ENCODE peak calls at places on chromosome 7, in ten cellular contexts. One of them, this sample, is unnamed.

GRCh38 chr7:22452142-22452763 is 47.7 kb downstream of the STEAP1B start:
- DNase-seq in PC-9: peak; percentile 56
- DNase-seq in neuronal stem cell: peak; percentile 48
- DNase-seq in CD8-positive, alpha-beta memory T cell: no peak
- DNase-seq in SJSA1: peak; percentile 21
- DNase-seq in thoracic aorta: no peak
- DNase-seq in ascending aorta: no peak
- DNase-seq in PC-3: peak; percentile 73
- DNase-seq in pancreas: peak; percentile 58
- DNase-seq in sigmoid colon: no peak
- DNase-seq in this sample: no peak

GRCh38 chr7:55086413-55087201 is 67.8 kb downstream of the EGFR start:
- DNase-seq in PC-9: peak; percentile 87
- DNase-seq in neuronal stem cell: no peak
- DNase-seq in CD8-positive, alpha-beta memory T cell: no peak
- DNase-seq in SJSA1: peak; percentile 91
- DNase-seq in thoracic aorta: no peak
- DNase-seq in ascending aorta: no peak
- DNase-seq in PC-3: peak; percentile 78
- DNase-seq in pancreas: peak; percentile 37
- DNase-seq in sigmoid colon: no peak
- DNase-seq in this sample: no peak

GRCh38 chr7:97971120-97971989 is 18.6 kb downstream of the OCM2 start:
- DNase-seq in PC-9: no peak
- DNase-seq in neuronal stem cell: no peak
- DNase-seq in CD8-positive, alpha-beta memory T cell: no peak
- DNase-seq in SJSA1: peak; percentile 31
- DNase-seq in thoracic aorta: no peak
- DNase-seq in ascending aorta: no peak
- DNase-seq in PC-3: peak; percentile 19
- DNase-seq in pancreas: peak; percentile 26
- DNase-seq in sigmoid colon: no peak
- DNase-seq in this sample: no peak

GRCh38 chr7:23065974-23066373 is 39.6 kb upstream of the KLHL7 start:
- DNase-seq in PC-9: no peak
- DNase-seq in neuronal stem cell: no peak
- DNase-seq in CD8-positive, alpha-beta memory T cell: no peak
- DNase-seq in SJSA1: no peak
- DNase-seq in thoracic aorta: no peak
- DNase-seq in ascending aorta: no peak
- DNase-seq in PC-3: no peak
- DNase-seq in pancreas: no peak
- DNase-seq in sigmoid colon: no peak
- DNase-seq in this sample: no peak

GRCh38 chr7:120725376-120726039 is 132.4 kb downstream of the TSPAN12 start:
- DNase-seq in PC-9: no peak
- DNase-seq in neuronal stem cell: no peak
- DNase-seq in CD8-positive, alpha-beta memory T cell: no peak
- DNase-seq in SJSA1: peak; percentile 6
- DNase-seq in thoracic aorta: no peak
- DNase-seq in ascending aorta: no peak
- DNase-seq in PC-3: peak; percentile 64
- DNase-seq in pancreas: no peak
- DNase-seq in sigmoid colon: no peak
- DNase-seq in this sample: no peak

GRCh38 chr7:38463277-38464224 is 167.6 kb downstream of the AMPH start:
- DNase-seq in PC-9: no peak
- DNase-seq in neuronal stem cell: no peak
- DNase-seq in CD8-positive, alpha-beta memory T cell: peak; percentile 56
- DNase-seq in SJSA1: peak; percentile 11
- DNase-seq in thoracic aorta: peak; percentile 12
- DNase-seq in ascending aorta: no peak
- DNase-seq in PC-3: peak; percentile 27
- DNase-seq in pancreas: no peak
- DNase-seq in sigmoid colon: peak; percentile 73
- DNase-seq in this sample: no peak

GRCh38 chr7:110718514-110719205 is 372.3 kb upstream of the LRRN3 start:
- DNase-seq in PC-9: no peak
- DNase-seq in neuronal stem cell: no peak
- DNase-seq in CD8-positive, alpha-beta memory T cell: no peak
- DNase-seq in SJSA1: no peak
- DNase-seq in thoracic aorta: no peak
- DNase-seq in ascending aorta: no peak
- DNase-seq in PC-3: no peak
- DNase-seq in pancreas: no peak
- DNase-seq in sigmoid colon: no peak
- DNase-seq in this sample: peak; percentile 70

GRCh38 chr7:85186083-85186520 is 754 bp downstream of the SEMA3D start:
- DNase-seq in PC-9: peak; percentile 39
- DNase-seq in neuronal stem cell: peak; percentile 47
- DNase-seq in CD8-positive, alpha-beta memory T cell: no peak
- DNase-seq in SJSA1: no peak
- DNase-seq in thoracic aorta: no peak
- DNase-seq in ascending aorta: no peak
- DNase-seq in PC-3: peak; percentile 62
- DNase-seq in pancreas: no peak
- DNase-seq in sigmoid colon: peak; percentile 66
- DNase-seq in this sample: no peak

GRCh38 chr7:94045566-94045965 is 41.4 kb upstream of the BET1 start:
- DNase-seq in PC-9: no peak
- DNase-seq in neuronal stem cell: no peak
- DNase-seq in CD8-positive, alpha-beta memory T cell: no peak
- DNase-seq in SJSA1: no peak
- DNase-seq in thoracic aorta: no peak
- DNase-seq in ascending aorta: no peak
- DNase-seq in PC-3: no peak
- DNase-seq in pancreas: no peak
- DNase-seq in sigmoid colon: no peak
- DNase-seq in this sample: no peak
- H3K4me1 ChIP-seq in PC-9: peaks cover 18% of the 10 kb centered on the region
- H3K4me1 ChIP-seq in neuronal stem cell: peaks cover 5% of the 10 kb centered on the region
- H3K4me1 ChIP-seq in CD8-positive, alpha-beta memory T cell: no peaks in the 10 kb centered on the region
- H3K4me1 ChIP-seq in SJSA1: no peaks in the 10 kb centered on the region
- H3K4me1 ChIP-seq in thoracic aorta: no peaks in the 10 kb centered on the region
- H3K4me1 ChIP-seq in ascending aorta: no peaks in the 10 kb centered on the region
- H3K4me1 ChIP-seq in PC-3: peaks cover 12% of the 10 kb centered on the region
- H3K4me1 ChIP-seq in pancreas: no peaks in the 10 kb centered on the region
- H3K4me1 ChIP-seq in sigmoid colon: no peaks in the 10 kb centered on the region
- H3K4me1 ChIP-seq in this sample: no peaks in the 10 kb centered on the region

DNA sequence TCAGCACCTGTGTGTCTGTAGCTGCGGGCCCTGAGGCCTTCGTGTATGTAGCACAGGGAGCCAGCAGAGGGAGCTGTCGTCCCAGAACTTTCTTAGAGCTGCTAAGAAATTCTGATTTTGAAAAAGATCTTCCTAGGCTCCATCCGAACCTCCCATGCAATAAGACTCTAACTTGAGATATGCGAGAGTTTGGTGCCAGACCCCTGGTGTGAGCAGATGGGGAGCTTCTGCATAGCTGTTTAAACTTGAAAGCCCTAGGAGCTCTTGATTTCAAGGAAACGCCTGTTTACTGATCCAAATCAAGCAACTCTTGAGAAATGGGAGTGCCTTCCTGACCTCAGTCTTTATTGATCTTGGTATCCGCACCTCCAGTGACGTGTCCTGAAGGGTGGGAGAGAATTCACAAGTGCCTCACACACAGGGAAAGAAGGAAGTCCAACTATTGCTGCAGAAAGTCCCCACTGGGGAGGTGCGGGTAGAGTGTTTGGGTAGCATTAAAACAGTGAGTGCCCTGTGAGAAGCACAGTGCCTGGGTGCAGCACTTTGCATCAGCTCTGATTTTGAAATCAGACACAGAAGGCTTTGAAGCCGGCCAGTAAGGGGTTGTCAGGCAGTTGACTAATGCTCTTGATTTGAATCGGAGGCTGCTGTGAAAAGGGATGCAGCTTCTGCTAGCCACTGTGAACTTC is 66.4 kb upstream of the STRIP2 start:
- DNase-seq in PC-9: peak; percentile 76
- DNase-seq in neuronal stem cell: peak; percentile 60
- DNase-seq in CD8-positive, alpha-beta memory T cell: peak; percentile 62
- DNase-seq in SJSA1: peak; percentile 48
- DNase-seq in thoracic aorta: peak; percentile 3
- DNase-seq in ascending aorta: peak; percentile 12
- DNase-seq in PC-3: peak; percentile 86
- DNase-seq in pancreas: peak; percentile 57
- DNase-seq in sigmoid colon: peak; percentile 82
- DNase-seq in this sample: peak; percentile 74
- H3K27ac ChIP-seq in PC-9: peak overlapping the region; percentile 97
- H3K27ac ChIP-seq in neuronal stem cell: no peak overlapping the region
- H3K27ac ChIP-seq in CD8-positive, alpha-beta memory T cell: no peak overlapping the region
- H3K27ac ChIP-seq in SJSA1: no peak overlapping the region
- H3K27ac ChIP-seq in thoracic aorta: no peak overlapping the region
- H3K27ac ChIP-seq in ascending aorta: no peak overlapping the region
- H3K27ac ChIP-seq in PC-3: peak overlapping the region; percentile 60
- H3K27ac ChIP-seq in pancreas: no peak overlapping the region
- H3K27ac ChIP-seq in sigmoid colon: no peak overlapping the region
- H3K27ac ChIP-seq in this sample: no peak overlapping the region

GRCh38 chr7:96189129-96189815 is 132.6 kb downstream of the SLC25A13 start:
- DNase-seq in PC-9: no peak
- DNase-seq in neuronal stem cell: no peak
- DNase-seq in CD8-positive, alpha-beta memory T cell: no peak
- DNase-seq in SJSA1: no peak
- DNase-seq in thoracic aorta: no peak
- DNase-seq in ascending aorta: no peak
- DNase-seq in PC-3: no peak
- DNase-seq in pancreas: no peak
- DNase-seq in sigmoid colon: no peak
- DNase-seq in this sample: no peak

GRCh38 chr7:96183163-96183562 is 138.7 kb downstream of the SLC25A13 start:
- DNase-seq in PC-9: no peak
- DNase-seq in neuronal stem cell: no peak
- DNase-seq in CD8-positive, alpha-beta memory T cell: no peak
- DNase-seq in SJSA1: no peak
- DNase-seq in thoracic aorta: no peak
- DNase-seq in ascending aorta: no peak
- DNase-seq in PC-3: no peak
- DNase-seq in pancreas: no peak
- DNase-seq in sigmoid colon: no peak
- DNase-seq in this sample: no peak

GRCh38 chr7:96184783-96185182 is 137.1 kb downstream of the SLC25A13 start:
- DNase-seq in PC-9: no peak
- DNase-seq in neuronal stem cell: no peak
- DNase-seq in CD8-positive, alpha-beta memory T cell: no peak
- DNase-seq in SJSA1: no peak
- DNase-seq in thoracic aorta: no peak
- DNase-seq in ascending aorta: no peak
- DNase-seq in PC-3: no peak
- DNase-seq in pancreas: no peak
- DNase-seq in sigmoid colon: no peak
- DNase-seq in this sample: no peak

GRCh38 chr7:96188623-96188991 is 133.3 kb downstream of the SLC25A13 start:
- DNase-seq in PC-9: no peak
- DNase-seq in neuronal stem cell: no peak
- DNase-seq in CD8-positive, alpha-beta memory T cell: no peak
- DNase-seq in SJSA1: no peak
- DNase-seq in thoracic aorta: no peak
- DNase-seq in ascending aorta: no peak
- DNase-seq in PC-3: no peak
- DNase-seq in pancreas: no peak
- DNase-seq in sigmoid colon: no peak
- DNase-seq in this sample: no peak

GRCh38 chr7:96187735-96188622 is 133.9 kb downstream of the SLC25A13 start:
- DNase-seq in PC-9: no peak
- DNase-seq in neuronal stem cell: no peak
- DNase-seq in CD8-positive, alpha-beta memory T cell: no peak
- DNase-seq in SJSA1: peak; percentile 73
- DNase-seq in thoracic aorta: no peak
- DNase-seq in ascending aorta: no peak
- DNase-seq in PC-3: peak; percentile 17
- DNase-seq in pancreas: no peak
- DNase-seq in sigmoid colon: no peak
- DNase-seq in this sample: no peak
- H3K4me3 ChIP-seq in PC-9: no peak overlapping the region
- H3K4me3 ChIP-seq in neuronal stem cell: no peak overlapping the region
- H3K4me3 ChIP-seq in CD8-positive, alpha-beta memory T cell: no peak overlapping the region
- H3K4me3 ChIP-seq in SJSA1: peak overlapping the region; percentile 0
- H3K4me3 ChIP-seq in thoracic aorta: peak overlapping the region; percentile 53
- H3K4me3 ChIP-seq in ascending aorta: peak overlapping the region; percentile 35
- H3K4me3 ChIP-seq in PC-3: no peak overlapping the region
- H3K4me3 ChIP-seq in pancreas: no peak overlapping the region
- H3K4me3 ChIP-seq in sigmoid colon: no peak overlapping the region
- H3K4me3 ChIP-seq in this sample: no peak overlapping the region

GRCh38 chr7:17300012-17300411 is 1.6 kb downstream of the AHR start:
- DNase-seq in PC-9: no peak
- DNase-seq in neuronal stem cell: no peak
- DNase-seq in CD8-positive, alpha-beta memory T cell: no peak
- DNase-seq in SJSA1: peak; percentile 13
- DNase-seq in thoracic aorta: no peak
- DNase-seq in ascending aorta: no peak
- DNase-seq in PC-3: no peak
- DNase-seq in pancreas: no peak
- DNase-seq in sigmoid colon: no peak
- DNase-seq in this sample: no peak

GRCh38 chr7:17305387-17306171 is 7.1 kb downstream of the AHR start:
- DNase-seq in PC-9: no peak
- DNase-seq in neuronal stem cell: no peak
- DNase-seq in CD8-positive, alpha-beta memory T cell: no peak
- DNase-seq in SJSA1: no peak
- DNase-seq in thoracic aorta: no peak
- DNase-seq in ascending aorta: no peak
- DNase-seq in PC-3: no peak
- DNase-seq in pancreas: no peak
- DNase-seq in sigmoid colon: no peak
- DNase-seq in this sample: no peak

GRCh38 chr7:17304926-17305325 is 6.5 kb downstream of the AHR start:
- DNase-seq in PC-9: peak; percentile 60
- DNase-seq in neuronal stem cell: no peak
- DNase-seq in CD8-positive, alpha-beta memory T cell: no peak
- DNase-seq in SJSA1: peak; percentile 81
- DNase-seq in thoracic aorta: no peak
- DNase-seq in ascending aorta: no peak
- DNase-seq in PC-3: peak; percentile 97
- DNase-seq in pancreas: no peak
- DNase-seq in sigmoid colon: no peak
- DNase-seq in this sample: no peak

GRCh38 chr7:17301491-17302101 is 3.1 kb downstream of the AHR start:
- DNase-seq in PC-9: peak; percentile 26
- DNase-seq in neuronal stem cell: no peak
- DNase-seq in CD8-positive, alpha-beta memory T cell: peak; percentile 32
- DNase-seq in SJSA1: peak; percentile 42
- DNase-seq in thoracic aorta: peak; percentile 4
- DNase-seq in ascending aorta: no peak
- DNase-seq in PC-3: peak; percentile 66
- DNase-seq in pancreas: peak; percentile 9
- DNase-seq in sigmoid colon: peak; percentile 63
- DNase-seq in this sample: no peak

DNA sequence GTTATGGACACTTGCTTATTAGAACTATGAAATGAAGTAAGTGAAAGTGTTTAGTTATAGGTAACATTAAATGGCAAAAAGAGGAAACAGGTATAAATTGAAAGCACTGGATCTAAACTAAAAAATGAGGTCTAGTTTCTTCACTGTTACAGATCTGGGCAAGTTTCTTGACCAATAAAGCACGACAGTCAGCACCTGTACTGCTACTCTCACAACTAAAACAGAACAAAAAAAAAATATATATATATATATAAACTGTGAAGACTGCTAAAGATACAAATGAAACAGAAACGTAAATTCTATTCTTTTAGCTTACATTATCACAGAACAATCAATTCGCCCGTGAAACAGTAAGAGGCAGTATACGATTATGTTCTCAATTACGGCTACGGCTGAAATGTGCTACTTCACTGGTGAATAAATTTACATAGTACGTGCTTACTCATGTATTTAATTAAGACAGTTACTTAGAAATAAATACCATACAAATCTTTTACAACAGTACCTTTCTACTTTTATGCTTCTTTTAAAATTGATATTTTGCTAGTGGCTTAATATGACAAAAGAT is 4.2 kb downstream of the AHR start:
- DNase-seq in PC-9: no peak
- DNase-seq in neuronal stem cell: no peak
- DNase-seq in CD8-positive, alpha-beta memory T cell: no peak
- DNase-seq in SJSA1: no peak
- DNase-seq in thoracic aorta: no peak
- DNase-seq in ascending aorta: no peak
- DNase-seq in PC-3: peak; percentile 66
- DNase-seq in pancreas: no peak
- DNase-seq in sigmoid colon: no peak
- DNase-seq in this sample: no peak
- H3K4me1 ChIP-seq in PC-9: peaks cover 74% of the 10 kb centered on the region
- H3K4me1 ChIP-seq in neuronal stem cell: peaks cover 1% of the 10 kb centered on the region
- H3K4me1 ChIP-seq in CD8-positive, alpha-beta memory T cell: peaks cover 44% of the 10 kb centered on the region
- H3K4me1 ChIP-seq in SJSA1: peaks cover 41% of the 10 kb centered on the region
- H3K4me1 ChIP-seq in thoracic aorta: peaks cover 58% of the 10 kb centered on the region
- H3K4me1 ChIP-seq in ascending aorta: peaks cover 42% of the 10 kb centered on the region
- H3K4me1 ChIP-seq in PC-3: peaks cover 53% of the 10 kb centered on the region
- H3K4me1 ChIP-seq in pancreas: peaks cover 19% of the 10 kb centered on the region
- H3K4me1 ChIP-seq in sigmoid colon: peaks cover 66% of the 10 kb centered on the region
- H3K4me1 ChIP-seq in this sample: no peaks in the 10 kb centered on the region